ENCODE peak calls at places on chromosomes 5 and 9, in four cellular contexts. S, K, L and X are unnamed samples.
A peak's percentile ranks its signal among the peaks of the same experiment; 100 is the strongest.

GRCh38 chr5:125696762-125697161 is 726.4 kb upstream of the GRAMD2B start:
- DNase-seq in L (no peak), K (peak; percentile 82), S (no peak), X (no peak)

GRCh38 chr5:142637871-142638270 is 48.0 kb downstream of the FGF1 start:
- DNase-seq in L (no peak), S (no peak), K (no peak), X (no peak)

GRCh38 chr9:21031091-21031817 is at the start of gene HACD4:
- DNase-seq in K (peak; percentile 72), S (peak; percentile 59), L (no peak), X (peak; percentile 60)

GRCh38 chr5:56900395-56900794 is 9.0 kb upstream of the SETD9 start:
- DNase-seq in K (peak; percentile 63), S (no peak), L (no peak), X (no peak)

GRCh38 chr5:140631831-140632365 is 1.1 kb downstream of the CD14 start:
- DNase-seq in K (no peak), L (no peak), S (peak; percentile 49), X (peak; percentile 67)

GRCh38 chr9:107737987-107738743 is 248.6 kb upstream of the KLF4 start:
- DNase-seq in S (no peak), L (no peak), K (peak; percentile 97), X (no peak)

GRCh38 chr5:32103521-32103920 is 70.6 kb downstream of the GOLPH3 start:
- DNase-seq in S (no peak), K (no peak), L (no peak), X (no peak)

GRCh38 chr5:72543365-72543764 is 36.2 kb upstream of the ZNF366 start:
- DNase-seq in K (peak; percentile 63), S (no peak), L (no peak), X (no peak)

GRCh38 chr9:3012843-3013242 is 168.9 kb upstream of the PUM3 start:
- DNase-seq in S (no peak), L (no peak), K (no peak), X (no peak)

GRCh38 chr5:51382759-51383493 is at the start of gene ISL1:
- DNase-seq in K (peak; percentile 74), S (peak; percentile 63), L (peak; percentile 26), X (no peak)

GRCh38 chr5:95631991-95632675 is 12.2 kb downstream of the GPR150 start:
- DNase-seq in L (peak; percentile 48), K (peak; percentile 72), S (peak; percentile 13), X (no peak)

GRCh38 chr5:68798877-68799276 is 294.9 kb upstream of the SLC30A5 start:
- DNase-seq in L (no peak), K (peak; percentile 23), S (no peak), X (no peak)

GRCh38 chr9:74092491-74092834 is 404.7 kb upstream of the RORB start:
- DNase-seq in S (no peak), L (no peak), K (no peak), X (no peak)

GRCh38 chr5:108743344-108743743 is 4.4 kb upstream of the FER start:
- DNase-seq in K (no peak), L (no peak), S (no peak), X (no peak)

GRCh38 chr9:93586290-93587057 is 10.1 kb downstream of the PHF2 start:
- DNase-seq in S (no peak), L (peak; percentile 35), K (peak; percentile 18), X (no peak)

GRCh38 chr5:100904259-100904822 is 1.3 kb upstream of the ST8SIA4 start:
- DNase-seq in S (peak; percentile 30), L (no peak), K (no peak), X (peak; percentile 25)

GRCh38 chr5:112738180-112738560 is 485 bp downstream of the APC start:
- DNase-seq in K (peak; percentile 57), S (no peak), L (no peak), X (no peak)

GRCh38 chr9:99226054-99226453 is 4.0 kb downstream of the SEC61B start:
- DNase-seq in K (no peak), S (no peak), L (no peak), X (no peak)

GRCh38 chr5:71883745-71884103 is 164.6 kb downstream of the CARTPT start:
- DNase-seq in S (no peak), L (no peak), K (no peak), X (no peak)

GRCh38 chr9:109507421-109507838 is 9.3 kb upstream of the PTPN3 start:
- DNase-seq in L (no peak), K (peak; percentile 89), S (peak; percentile 16), X (peak; percentile 84)

GRCh38 chr9:130918102-130918869 is 20.8 kb downstream of the FIBCD1 start:
- DNase-seq in K (no peak), S (no peak), L (no peak), X (no peak)

GRCh38 chr5:84706678-84707641 is 322.3 kb upstream of the EDIL3 start:
- DNase-seq in S (no peak), K (no peak), L (no peak), X (no peak)

GRCh38 chr5:103207001-103207400 is 51.6 kb upstream of the MACIR start:
- DNase-seq in L (no peak), K (no peak), S (no peak), X (no peak)

GRCh38 chr9:5947912-5948311 is 57.2 kb downstream of the MLANA start:
- DNase-seq in K (no peak), L (no peak), S (no peak), X (no peak)

GRCh38 chr5:176771102-176771845 is 39.1 kb upstream of the UNC5A start:
- DNase-seq in S (no peak), L (no peak), K (no peak), X (peak; percentile 2)

GRCh38 chr5:169169786-169170185 is 131.2 kb downstream of the SLIT3 start:
- DNase-seq in S (no peak), L (no peak), K (no peak), X (no peak)

GRCh38 chr5:109656829-109657228 is 32.9 kb upstream of the MAN2A1 start:
- DNase-seq in S (peak; percentile 32), K (peak; percentile 97), L (peak; percentile 50), X (peak; percentile 56)

GRCh38 chr5:94361832-94362754 is 256.3 kb downstream of the KIAA0825 start:
- DNase-seq in L (no peak), K (no peak), S (no peak), X (no peak)

GRCh38 chr5:93582677-93583524 is at the start of gene NR2F1:
- DNase-seq in L (peak; percentile 91), S (peak; percentile 55), K (peak; percentile 91), X (no peak)

GRCh38 chr5:37554938-37555337 is 175.8 kb downstream of the WDR70 start:
- DNase-seq in S (no peak), L (no peak), K (no peak), X (no peak)

GRCh38 chr9:101119206-101119819 is 90.8 kb downstream of the PLPPR1 start:
- DNase-seq in K (peak; percentile 62), L (no peak), S (peak; percentile 49), X (peak; percentile 67)

GRCh38 chr9:134171316-134172197 is 7.2 kb upstream of the RNU6ATAC start:
- DNase-seq in S (no peak), K (peak; percentile 87), L (no peak), X (peak; percentile 56)
- H3K27me3 ChIP-seq in S (peaks cover 13% of the 10 kb centered on the region), K (peaks cover 7% of the 10 kb centered on the region), L (peaks cover 28% of the 10 kb centered on the region), X (no peaks in the 10 kb centered on the region)

GRCh38 chr9:132129535-132129934 is 32.3 kb upstream of the NTNG2 start:
- DNase-seq in S (no peak), K (no peak), L (no peak), X (no peak)
- H3K27me3 ChIP-seq in S (peaks cover 73% of the 10 kb centered on the region), K (peaks cover 82% of the 10 kb centered on the region), L (peaks cover 49% of the 10 kb centered on the region), X (no peaks in the 10 kb centered on the region)

DNA sequence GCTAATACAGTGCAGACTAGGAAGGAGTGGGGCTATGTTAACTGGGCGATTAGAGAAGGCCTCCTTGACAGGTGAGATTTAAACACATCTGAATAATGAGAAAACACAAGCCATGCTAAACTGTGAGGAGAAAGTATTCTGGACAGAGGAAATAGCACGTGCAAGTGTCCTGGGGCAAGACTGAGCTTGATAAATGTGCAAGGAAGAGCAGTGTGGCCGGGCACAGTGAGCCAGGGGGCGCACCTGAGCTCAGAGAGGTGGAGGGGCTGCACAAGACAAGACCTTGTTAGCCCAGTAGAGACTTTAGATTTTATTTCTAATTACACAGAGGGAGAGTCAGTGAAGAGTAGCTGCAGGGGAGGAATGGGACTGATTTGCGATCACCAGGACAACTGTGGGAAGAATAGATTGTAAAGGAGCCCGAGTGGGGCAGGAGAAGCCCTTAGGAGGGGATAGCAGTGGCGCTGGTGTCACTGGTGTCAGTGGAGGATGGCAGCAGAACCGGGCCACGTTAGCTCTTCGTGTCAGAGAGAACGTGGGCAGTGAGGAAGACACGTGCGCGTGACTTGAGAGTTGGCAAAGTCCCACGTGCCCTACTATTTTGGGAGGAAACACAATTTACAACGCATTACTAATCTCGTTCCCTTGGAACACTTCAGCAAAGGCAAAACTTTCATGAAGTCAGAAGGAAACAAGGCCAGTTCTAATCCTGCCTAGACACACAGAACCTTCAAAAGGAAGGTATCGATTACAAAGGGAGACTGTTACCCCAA is 17.9 kb upstream of the C5orf47 start:
- DNase-seq in S (no peak), L (no peak), K (peak; percentile 56), X (no peak)
- H3K27me3 ChIP-seq in S (no peaks in the 10 kb centered on the region), L (no peaks in the 10 kb centered on the region), K (no peaks in the 10 kb centered on the region), X (no peaks in the 10 kb centered on the region)

GRCh38 chr9:97845763-97846162 is 7.3 kb upstream of the FOXE1 start:
- DNase-seq in K (no peak), S (no peak), L (no peak), X (no peak)
- H3K27me3 ChIP-seq in K (peaks cover 77% of the 10 kb centered on the region), S (peaks cover 99% of the 10 kb centered on the region), L (peaks cover 44% of the 10 kb centered on the region), X (peaks cover 33% of the 10 kb centered on the region)

GRCh38 chr9:133247632-133248031 is 27.4 kb downstream of the ABO start:
- DNase-seq in L (no peak), K (no peak), S (no peak), X (no peak)
- H3K27me3 ChIP-seq in L (peaks cover 6% of the 10 kb centered on the region), K (peaks cover 69% of the 10 kb centered on the region), S (no peaks in the 10 kb centered on the region), X (no peaks in the 10 kb centered on the region)